ENCODE peak calls at places on chromosomes 4 and X, in ten cellular contexts. E, Q, U, F, Y, N, S, G, B and P are unnamed samples.

GRCh38 chrX:38305971-38306370 is 21.3 kb downstream of the RPGR start:
- DNase-seq in B (no peak), N (no peak), Q (no peak), G (no peak), U (no peak), S (no peak), E (no peak), Y (no peak), F (no peak), P (no peak)

GRCh38 chr4:87901426-87901825 is 68.7 kb downstream of the MEPE start:
- DNase-seq in N (no peak), Y (no peak), U (no peak), Q (no peak), E (no peak), G (no peak), S (no peak), F (no peak), B (no peak), P (no peak)

GRCh38 chr4:39706334-39706733 is 8.4 kb downstream of the UBE2K start:
- DNase-seq in G (no peak), B (no peak), Y (no peak), N (no peak), E (peak), F (peak), U (no peak), Q (no peak), S (no peak), P (no peak)

GRCh38 chr4:31442236-31442635 is 722.1 kb downstream of the PCDH7 start:
- DNase-seq in B (no peak), G (no peak), Y (no peak), F (no peak), N (no peak), S (no peak), E (no peak), Q (peak), U (no peak), P (no peak)

GRCh38 chrX:123905334-123905733 is 45.5 kb downstream of the XIAP start:
- DNase-seq in B (no peak), G (no peak), U (no peak), Q (no peak), Y (no peak), F (no peak), E (no peak), N (no peak), S (no peak), P (no peak)

GRCh38 chrX:39936886-39937770 is 160.6 kb downstream of the BCOR start:
- DNase-seq in S (no peak), U (no peak), N (no peak), Y (no peak), F (no peak), G (peak), E (no peak), B (no peak), Q (no peak), P (no peak)

GRCh38 chrX:48509619-48510018 is 827 bp downstream of the PORCN start:
- DNase-seq in U (no peak), E (no peak), N (no peak), G (no peak), Q (no peak), B (no peak), S (no peak), Y (no peak), F (no peak), P (no peak)

GRCh38 chr4:40846556-40846955 is 96.8 kb downstream of the NSUN7 start:
- DNase-seq in E (no peak), G (no peak), F (no peak), S (no peak), Q (no peak), U (no peak), B (peak), Y (no peak), N (no peak), P (peak)

GRCh38 chr4:38967260-38968095 is 64.7 kb downstream of the TMEM156 start:
- DNase-seq in N (no peak), Y (no peak), E (no peak), B (no peak), S (no peak), F (no peak), G (no peak), Q (no peak), U (no peak), P (no peak)

GRCh38 chr4:41256740-41257256 is at the start of gene UCHL1:
- DNase-seq in Y (no peak), G (peak), F (peak), N (no peak), U (no peak), B (peak), E (peak), Q (peak), S (no peak), P (no peak)

GRCh38 chr4:8564595-8564994 is 15.6 kb upstream of the GPR78 start:
- DNase-seq in N (no peak), B (no peak), S (no peak), Q (no peak), Y (no peak), E (no peak), U (no peak), F (no peak), G (no peak), P (no peak)

GRCh38 chrX:13808293-13808692 is 8.6 kb downstream of the GPM6B start:
- DNase-seq in B (no peak), E (no peak), Q (peak), S (no peak), Y (no peak), U (no peak), F (no peak), N (no peak), G (no peak), P (no peak)

GRCh38 chrX:45621356-45622041 is 420.8 kb upstream of the DIPK2B start:
- DNase-seq in G (peak), B (no peak), Y (no peak), F (no peak), U (no peak), S (peak), N (no peak), E (no peak), Q (peak), P (no peak)

GRCh38 chrX:146056511-146057081 is 239.0 kb downstream of the SLITRK2 start:
- DNase-seq in Y (no peak), E (no peak), S (no peak), U (no peak), F (no peak), B (no peak), Q (no peak), N (no peak), G (no peak), P (no peak)

GRCh38 chr4:76691767-76692689 is 205.9 kb downstream of the SOWAHB start:
- DNase-seq in S (no peak), G (no peak), Y (no peak), E (no peak), F (no peak), N (no peak), Q (no peak), U (no peak), B (no peak), P (no peak)

GRCh38 chr4:4446434-4446833 is 59.5 kb downstream of the NSG1 start:
- DNase-seq in Q (no peak), S (no peak), N (no peak), F (no peak), Y (no peak), E (no peak), G (no peak), B (no peak), U (no peak), P (no peak)

GRCh38 chr4:76950846-76951321 is 1.3 kb downstream of the SEPTIN11 start:
- DNase-seq in Y (no peak), E (peak), U (no peak), G (peak), B (peak), N (no peak), Q (peak), S (no peak), F (no peak), P (no peak)

GRCh38 chr4:141912831-141913230 is 276.4 kb downstream of the IL15 start:
- DNase-seq in S (no peak), G (no peak), B (no peak), U (no peak), Q (peak), N (no peak), F (no peak), Y (no peak), E (peak), P (no peak)

GRCh38 chr4:181647396-181648107 is 595.6 kb upstream of the TENM3 start:
- DNase-seq in E (no peak), Y (no peak), Q (no peak), N (no peak), G (no peak), F (no peak), U (no peak), S (no peak), B (no peak), P (no peak)